ENCODE peak calls at places on chromosome 12, in five cellular contexts. One of them, this sample, is unnamed.

GRCh38 chr12:15584366-15585041 is 204.7 kb downstream of the EPS8 start:
- DNase-seq in A549: no peak
- DNase-seq in heart left ventricle: no peak
- DNase-seq in breast epithelium: no peak
- DNase-seq in pancreas: no peak
- DNase-seq in this sample: no peak

GRCh38 chr12:114888458-114888857 is 204.5 kb upstream of the TBX3 start:
- DNase-seq in A549: no peak
- DNase-seq in heart left ventricle: no peak
- DNase-seq in breast epithelium: no peak
- DNase-seq in pancreas: no peak
- DNase-seq in this sample: no peak

GRCh38 chr12:124929649-124930419 is 15.4 kb upstream of the UBC start:
- DNase-seq in A549: no peak
- DNase-seq in heart left ventricle: no peak
- DNase-seq in breast epithelium: no peak
- DNase-seq in pancreas: no peak
- DNase-seq in this sample: peak; percentile 44

GRCh38 chr12:25130741-25131188 is 64.2 kb downstream of the DNAI7 start:
- DNase-seq in A549: peak; percentile 21
- DNase-seq in heart left ventricle: no peak
- DNase-seq in breast epithelium: no peak
- DNase-seq in pancreas: no peak
- DNase-seq in this sample: no peak

GRCh38 chr12:78584695-78585094 is 279.9 kb upstream of the SYT1 start:
- DNase-seq in A549: no peak
- DNase-seq in heart left ventricle: no peak
- DNase-seq in breast epithelium: no peak
- DNase-seq in pancreas: no peak
- DNase-seq in this sample: no peak

GRCh38 chr12:25960176-25960575 is 1.7 kb downstream of the RASSF8 start:
- DNase-seq in A549: peak; percentile 12
- DNase-seq in heart left ventricle: peak; percentile 57
- DNase-seq in breast epithelium: no peak
- DNase-seq in pancreas: no peak
- DNase-seq in this sample: peak; percentile 75

GRCh38 chr12:21656931-21657335 is 709 bp downstream of the LDHB start:
- DNase-seq in A549: peak; percentile 18
- DNase-seq in heart left ventricle: peak; percentile 42
- DNase-seq in breast epithelium: no peak
- DNase-seq in pancreas: peak; percentile 25
- DNase-seq in this sample: peak; percentile 71

GRCh38 chr12:123034865-123035264 is 54.4 kb downstream of the ARL6IP4 start:
- DNase-seq in A549: peak; percentile 63
- DNase-seq in heart left ventricle: no peak
- DNase-seq in breast epithelium: no peak
- DNase-seq in pancreas: no peak
- DNase-seq in this sample: no peak

GRCh38 chr12:122523846-122524718 is 2.7 kb downstream of the RSRC2 start:
- DNase-seq in A549: no peak
- DNase-seq in heart left ventricle: no peak
- DNase-seq in breast epithelium: no peak
- DNase-seq in pancreas: no peak
- DNase-seq in this sample: no peak

GRCh38 chr12:53973093-53974042 is at the start of gene HOXC11:
- DNase-seq in A549: no peak
- DNase-seq in heart left ventricle: peak; percentile 22
- DNase-seq in breast epithelium: no peak
- DNase-seq in pancreas: no peak
- DNase-seq in this sample: no peak

GRCh38 chr12:14883663-14884062 is 2.0 kb downstream of the MGP start:
- DNase-seq in A549: no peak
- DNase-seq in heart left ventricle: no peak
- DNase-seq in breast epithelium: no peak
- DNase-seq in pancreas: no peak
- DNase-seq in this sample: no peak

GRCh38 chr12:106724934-106725333 is 49.5 kb upstream of the RIC8B start:
- DNase-seq in A549: no peak
- DNase-seq in heart left ventricle: no peak
- DNase-seq in breast epithelium: no peak
- DNase-seq in pancreas: no peak
- DNase-seq in this sample: no peak

GRCh38 chr12:19962192-19962591 is 406.1 kb upstream of the PDE3A start:
- DNase-seq in A549: no peak
- DNase-seq in heart left ventricle: peak; percentile 56
- DNase-seq in breast epithelium: no peak
- DNase-seq in pancreas: no peak
- DNase-seq in this sample: no peak

GRCh38 chr12:111137968-111138367 is 217.6 kb upstream of the MYL2 start:
- DNase-seq in A549: no peak
- DNase-seq in heart left ventricle: no peak
- DNase-seq in breast epithelium: no peak
- DNase-seq in pancreas: no peak
- DNase-seq in this sample: no peak
- TF ChIP-seq CTCF in A549: no peak
- TF ChIP-seq CTCF in heart left ventricle: no peak
- TF ChIP-seq CTCF in breast epithelium: no peak
- TF ChIP-seq CTCF in pancreas: no peak
- TF ChIP-seq CTCF in this sample: no peak

DNA sequence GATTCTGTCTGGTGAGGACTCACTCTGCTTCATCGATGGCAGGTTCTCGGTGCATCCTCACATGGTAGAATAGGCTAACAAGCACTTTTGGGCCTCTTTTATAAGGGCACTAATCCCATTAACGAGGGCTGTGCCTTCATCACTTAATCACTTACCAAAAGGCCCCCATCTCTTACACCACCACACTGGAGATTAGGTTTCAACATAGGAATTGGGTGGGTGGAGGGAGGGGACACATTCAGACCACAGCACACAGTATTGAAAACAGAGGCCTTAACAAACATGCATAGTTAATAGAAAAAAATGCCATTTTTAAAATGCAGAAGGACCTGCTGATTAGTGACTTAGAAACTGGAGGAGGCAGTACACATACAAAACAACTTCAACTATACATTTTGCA is 61.6 kb downstream of the SPPL3 start:
- DNase-seq in A549: no peak
- DNase-seq in heart left ventricle: no peak
- DNase-seq in breast epithelium: no peak
- DNase-seq in pancreas: no peak
- DNase-seq in this sample: no peak
- H3K4me1 ChIP-seq in A549: no peaks in the 10 kb centered on the region
- H3K4me1 ChIP-seq in heart left ventricle: peaks cover 16% of the 10 kb centered on the region
- H3K4me1 ChIP-seq in breast epithelium: peaks cover 26% of the 10 kb centered on the region
- H3K4me1 ChIP-seq in pancreas: peaks cover 14% of the 10 kb centered on the region
- H3K4me1 ChIP-seq in this sample: peaks cover 52% of the 10 kb centered on the region

DNA sequence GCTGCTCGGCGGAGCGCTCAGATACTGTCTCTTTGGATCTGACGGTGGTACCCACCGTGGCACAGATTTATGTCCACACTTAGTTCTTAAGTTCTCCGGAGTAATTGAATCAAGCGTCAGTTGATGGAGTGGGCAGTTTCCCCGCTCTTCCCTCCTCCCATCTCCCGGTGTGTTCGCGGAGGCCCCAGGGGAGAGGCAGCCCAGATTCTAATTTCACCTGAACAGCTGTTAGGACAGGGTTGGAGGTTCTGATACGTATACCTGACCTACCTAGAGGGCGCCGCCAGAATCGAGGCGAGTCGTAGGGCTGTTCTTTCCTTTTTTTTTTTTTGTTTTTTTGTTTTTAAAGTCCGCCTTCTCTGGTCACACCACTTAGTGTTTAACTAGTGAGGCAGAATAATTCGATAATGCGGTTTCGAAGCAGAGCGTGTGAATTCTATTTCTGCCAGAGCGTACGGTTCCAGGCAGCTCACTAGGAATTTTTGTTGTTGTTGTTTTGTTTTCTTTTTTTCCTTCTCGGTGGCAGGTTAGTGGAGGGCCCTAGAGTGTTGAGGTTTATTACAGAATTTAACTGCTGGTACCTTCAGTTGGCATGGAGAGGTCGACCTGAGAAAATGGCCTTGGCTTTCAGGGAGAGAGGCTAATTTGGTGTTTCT is 22.3 kb upstream of the GNS start:
- DNase-seq in A549: no peak
- DNase-seq in heart left ventricle: no peak
- DNase-seq in breast epithelium: no peak
- DNase-seq in pancreas: peak; percentile 64
- DNase-seq in this sample: no peak
- H3K4me3 ChIP-seq in A549: peak overlapping the region; percentile 60
- H3K4me3 ChIP-seq in heart left ventricle: peak overlapping the region; percentile 64
- H3K4me3 ChIP-seq in breast epithelium: peak overlapping the region; percentile 74
- H3K4me3 ChIP-seq in pancreas: peak overlapping the region; percentile 82
- H3K4me3 ChIP-seq in this sample: peak overlapping the region; percentile 40

GRCh38 chr12:27840229-27840999 is 60.4 kb upstream of the MANSC4 start:
- DNase-seq in A549: no peak
- DNase-seq in heart left ventricle: no peak
- DNase-seq in breast epithelium: no peak
- DNase-seq in pancreas: no peak
- DNase-seq in this sample: no peak
- TF ChIP-seq CTCF in A549: peak; percentile 43
- TF ChIP-seq CTCF in heart left ventricle: no peak
- TF ChIP-seq CTCF in breast epithelium: no peak
- TF ChIP-seq CTCF in pancreas: no peak
- TF ChIP-seq CTCF in this sample: no peak

DNA sequence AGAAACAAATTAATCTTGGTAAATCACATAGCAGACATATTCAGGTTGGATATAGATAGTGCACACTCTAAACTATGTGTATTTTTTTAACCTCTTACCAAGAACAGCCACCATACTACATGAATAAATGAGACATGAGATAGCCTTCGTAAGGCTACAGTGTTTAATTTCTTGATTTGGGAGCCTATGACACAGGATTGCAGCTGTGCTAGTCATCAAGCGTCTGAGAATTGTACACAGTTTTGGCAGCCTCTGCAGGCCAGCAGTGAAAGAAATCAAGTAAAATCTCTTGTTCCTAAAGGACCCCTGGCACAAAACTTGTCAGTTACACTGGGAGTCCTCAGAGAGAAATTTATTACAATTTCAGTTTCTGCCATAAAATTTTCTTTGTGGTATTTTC is 236.1 kb downstream of the C12orf50 start:
- DNase-seq in A549: no peak
- DNase-seq in heart left ventricle: no peak
- DNase-seq in breast epithelium: no peak
- DNase-seq in pancreas: no peak
- DNase-seq in this sample: no peak
- H3K4me1 ChIP-seq in A549: peaks cover 69% of the 10 kb centered on the region
- H3K4me1 ChIP-seq in heart left ventricle: no peaks in the 10 kb centered on the region
- H3K4me1 ChIP-seq in breast epithelium: no peaks in the 10 kb centered on the region
- H3K4me1 ChIP-seq in pancreas: no peaks in the 10 kb centered on the region
- H3K4me1 ChIP-seq in this sample: no peaks in the 10 kb centered on the region

This sample was measured in sigmoid colon.